ENCODE peak calls at places on chromosomes 4 and X, in ten cellular contexts. O, Z, S, K, Y, W, U, D, P and M are unnamed samples. For H3K27me3 and H3K4me1, the result is how much of the 10 kb centered on the place peaks cover.

GRCh38 chr4:55947912-55948725 is 626 bp upstream of the CEP135 start:
- DNase-seq in U (no peak), S (no peak), D (no peak), P (peak), K (no peak), W (no peak), Z (no peak), O (peak), Y (no peak), M (no peak)

GRCh38 chr4:134027931-134028330 is 173.7 kb downstream of the PABPC4L start:
- DNase-seq in K (no peak), Y (no peak), P (no peak), U (no peak), S (no peak), D (no peak), Z (no peak), O (peak), W (no peak), M (no peak)

GRCh38 chr4:3820806-3821579 is 54.8 kb downstream of the ADRA2C start:
- DNase-seq in O (no peak), U (no peak), K (no peak), P (peak), D (no peak), Z (no peak), Y (no peak), W (no peak), S (no peak), M (no peak)

GRCh38 chr4:7461171-7461570 is 26.4 kb upstream of the PSAPL1 start:
- DNase-seq in Y (no peak), O (no peak), U (no peak), W (no peak), S (no peak), P (no peak), Z (no peak), D (no peak), K (no peak), M (peak)

GRCh38 chrX:130109429-130110378 is 593 bp downstream of the ELF4 start:
- DNase-seq in P (no peak), Y (no peak), S (no peak), W (no peak), Z (no peak), K (no peak), O (peak), U (no peak), D (no peak), M (peak)

GRCh38 chr4:77010841-77011354 is 61.3 kb downstream of the SEPTIN11 start:
- DNase-seq in O (peak), Z (no peak), P (no peak), W (no peak), Y (no peak), D (no peak), K (no peak), U (no peak), S (no peak), M (no peak)

GRCh38 chrX:38006283-38006682 is at the start of gene SYTL5:
- DNase-seq in U (no peak), K (no peak), D (no peak), S (no peak), O (peak), Y (no peak), Z (no peak), P (no peak), W (no peak), M (no peak)

GRCh38 chr4:170374770-170375169 is 285.0 kb upstream of the AADAT start:
- DNase-seq in D (no peak), W (no peak), U (no peak), S (no peak), K (no peak), Y (no peak), Z (no peak), O (peak), P (peak), M (peak)

GRCh38 chr4:602559-602942 is 22.8 kb upstream of the PDE6B start:
- DNase-seq in D (no peak), W (no peak), Z (no peak), O (no peak), S (no peak), K (peak), Y (peak), P (peak), U (peak), M (peak)

GRCh38 chrX:17005712-17006372 is 59.4 kb downstream of the REPS2 start:
- DNase-seq in O (no peak), D (no peak), Z (no peak), W (no peak), K (no peak), S (no peak), U (no peak), P (no peak), Y (no peak), M (no peak)

GRCh38 chr4:24473309-24473721 is 111.0 kb downstream of the DHX15 start:
- DNase-seq in Z (no peak), Y (no peak), W (peak), U (no peak), O (peak), P (peak), K (no peak), S (no peak), D (peak), M (peak)

GRCh38 chrX:119475389-119476101 is 7.3 kb downstream of the SLC25A5 start:
- DNase-seq in P (no peak), Z (no peak), Y (no peak), O (no peak), U (no peak), D (no peak), S (no peak), K (no peak), W (no peak), M (no peak)

GRCh38 chr4:77820836-77821561 is 1.8 kb upstream of the CNOT6L start:
- DNase-seq in O (no peak), P (peak), Z (no peak), K (no peak), D (no peak), W (no peak), Y (no peak), S (no peak), U (no peak), M (no peak)

GRCh38 chr4:113809313-113809712 is 47.8 kb upstream of the CAMK2D start:
- DNase-seq in O (peak), Y (peak), U (no peak), D (peak), P (no peak), Z (no peak), W (no peak), K (peak), S (no peak), M (peak)

GRCh38 chr4:25862411-25863346 is at the start of gene SEL1L3:
- DNase-seq in Z (no peak), U (no peak), W (peak), Y (peak), S (peak), K (no peak), P (peak), D (no peak), O (no peak), M (peak)

GRCh38 chrX:20265221-20265725 is 1.4 kb downstream of the RPS6KA3 start:
- DNase-seq in K (peak), S (peak), Z (peak), O (peak), U (peak), W (peak), P (peak), Y (peak), D (peak), M (peak)

GRCh38 chr4:125911481-125911880 is 596.7 kb downstream of the FAT4 start:
- DNase-seq in Z (no peak), D (no peak), W (no peak), P (no peak), U (no peak), O (no peak), S (no peak), K (no peak), Y (no peak), M (peak)

GRCh38 chr4:81715335-81715734 is 243.6 kb upstream of the RASGEF1B start:
- DNase-seq in Z (no peak), U (no peak), P (no peak), W (no peak), Y (no peak), O (no peak), K (no peak), D (no peak), S (no peak), M (peak)

GRCh38 chr4:145230726-145231125 is 50.3 kb upstream of the OTUD4 start:
- DNase-seq in Y (no peak), U (no peak), O (no peak), K (no peak), P (no peak), S (no peak), Z (no peak), W (no peak), D (no peak), M (no peak)

GRCh38 chrX:13965531-13965930 is 64.2 kb downstream of the GEMIN8 start:
- DNase-seq in W (no peak), U (no peak), Y (no peak), P (no peak), S (no peak), Z (no peak), D (no peak), K (no peak), O (no peak), M (peak)

GRCh38 chr4:86730310-86730709 is 118.9 kb downstream of the SLC10A6 start:
- DNase-seq in W (no peak), U (no peak), P (no peak), S (no peak), D (no peak), Z (no peak), K (no peak), Y (no peak), O (no peak), M (peak)

GRCh38 chrX:43813319-43813718 is 68.9 kb downstream of the MAOB start:
- DNase-seq in K (no peak), W (no peak), U (no peak), Z (no peak), S (no peak), Y (no peak), O (no peak), D (no peak), P (no peak), M (no peak)

GRCh38 chrX:34147345-34147744 is 15.2 kb upstream of the FAM47A start:
- DNase-seq in D (no peak), O (no peak), W (no peak), U (no peak), K (no peak), P (no peak), Z (no peak), Y (no peak), S (no peak), M (no peak)

GRCh38 chr4:115234405-115235093 is 121.1 kb upstream of the NDST4 start:
- DNase-seq in D (no peak), P (no peak), O (peak), S (no peak), K (no peak), Y (no peak), U (no peak), Z (no peak), W (no peak), M (peak)

GRCh38 chr4:157779084-157779483 is 393.7 kb downstream of the GASK1B start:
- DNase-seq in Z (no peak), S (no peak), Y (no peak), K (no peak), W (no peak), U (no peak), D (no peak), P (no peak), O (no peak), M (no peak)

GRCh38 chrX:55149242-55149641 is 60.4 kb downstream of the PAGE2 start:
- DNase-seq in W (no peak), U (no peak), D (no peak), K (no peak), S (no peak), P (no peak), Z (no peak), O (no peak), Y (no peak), M (no peak)

GRCh38 chrX:118495061-118495921 is at the start of gene DOCK11:
- DNase-seq in S (peak), D (peak), P (peak), U (peak), Y (peak), K (peak), W (peak), Z (peak), O (peak), M (peak)

GRCh38 chr4:13888112-13888511 is 260.6 kb upstream of the BOD1L1 start:
- DNase-seq in K (no peak), Z (no peak), D (no peak), U (no peak), Y (no peak), S (no peak), P (no peak), W (no peak), O (peak), M (no peak)

GRCh38 chr4:67996127-67996526 is 32.8 kb upstream of the TMPRSS11A start:
- DNase-seq in P (no peak), K (no peak), Y (no peak), W (no peak), S (no peak), O (no peak), D (no peak), Z (no peak), U (no peak), M (no peak)

GRCh38 chr4:105666693-105667092 is 41.8 kb downstream of the INTS12 start:
- DNase-seq in Y (no peak), K (no peak), U (no peak), P (no peak), W (no peak), Z (no peak), O (peak), S (no peak), D (no peak), M (peak)

GRCh38 chrX:106619797-106620196 is 8.0 kb downstream of the RADX start:
- DNase-seq in S (no peak), K (no peak), Y (no peak), P (no peak), Z (no peak), W (no peak), O (peak), D (no peak), U (no peak), M (peak)

GRCh38 chrX:134990475-134991473 is at the start of gene SMIM10:
- DNase-seq in D (peak), O (peak), S (peak), U (no peak), Z (peak), P (peak), Y (peak), K (peak), W (peak), M (peak)

GRCh38 chr4:66688674-66689073 is 856.6 kb downstream of the CENPC start:
- DNase-seq in O (peak), D (no peak), K (no peak), U (no peak), Y (no peak), S (no peak), W (no peak), Z (no peak), P (no peak), M (peak)

GRCh38 chr4:8830611-8831200 is 40.9 kb downstream of the HMX1 start:
- DNase-seq in P (peak), D (no peak), K (no peak), Z (no peak), W (no peak), U (no peak), O (no peak), Y (peak), S (no peak), M (no peak)

GRCh38 chrX:24371391-24371972 is 11.0 kb downstream of the SUPT20HL1 start:
- DNase-seq in Z (peak), Y (no peak), U (peak), D (peak), S (no peak), K (peak), P (peak), O (peak), W (peak), M (peak)

GRCh38 chr4:56790566-56791175 is 30.8 kb downstream of the SPINK2 start:
- DNase-seq in D (no peak), S (no peak), O (no peak), W (no peak), K (no peak), Y (no peak), U (no peak), Z (no peak), P (no peak), M (no peak)

GRCh38 chr4:47891928-47892327 is 22.5 kb downstream of the NFXL1 start:
- DNase-seq in U (no peak), K (no peak), Z (no peak), O (no peak), D (no peak), W (no peak), Y (no peak), S (no peak), P (no peak), M (no peak)

GRCh38 chrX:119686087-119686639 is 6.8 kb downstream of the SEPTIN6 start:
- DNase-seq in K (no peak), P (no peak), Z (no peak), Y (no peak), D (no peak), W (no peak), S (no peak), U (no peak), O (peak), M (no peak)

DNA sequence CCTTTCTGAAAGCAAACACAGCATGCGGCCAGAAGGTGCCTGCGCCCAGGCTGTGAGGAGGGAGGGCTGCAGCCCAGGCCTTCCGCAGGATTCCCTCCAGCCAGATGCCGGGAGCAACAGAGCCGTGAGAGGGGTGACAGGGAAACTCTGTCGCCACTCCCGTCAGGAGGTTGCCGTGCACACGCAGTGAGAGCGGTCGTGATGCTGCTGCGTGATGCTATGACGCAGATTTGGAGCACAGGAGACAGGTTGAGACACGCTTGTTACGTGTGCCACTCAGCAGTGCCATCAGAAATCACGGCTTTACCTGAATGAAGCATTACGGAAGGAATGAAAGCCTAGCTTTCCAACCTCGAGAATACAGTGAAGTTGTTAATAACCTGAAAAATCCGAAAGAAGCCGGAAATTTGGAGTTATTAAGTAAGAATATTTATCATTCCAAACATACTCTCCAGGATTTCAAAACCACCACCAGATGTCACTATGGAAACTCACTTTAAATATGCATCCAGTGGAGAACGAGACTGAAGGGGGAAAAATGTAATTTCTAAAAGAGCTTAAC is 54.4 kb downstream of the FAT1 start:
- DNase-seq in O (peak), W (no peak), S (no peak), D (no peak), K (no peak), U (no peak), Z (no peak), Y (no peak), P (no peak), M (peak)
- H3K27ac ChIP-seq in O (peak), W (peak), S (no peak), D (no peak), K (no peak), U (no peak), Z (peak), Y (no peak), P (no peak), M (no peak)

DNA sequence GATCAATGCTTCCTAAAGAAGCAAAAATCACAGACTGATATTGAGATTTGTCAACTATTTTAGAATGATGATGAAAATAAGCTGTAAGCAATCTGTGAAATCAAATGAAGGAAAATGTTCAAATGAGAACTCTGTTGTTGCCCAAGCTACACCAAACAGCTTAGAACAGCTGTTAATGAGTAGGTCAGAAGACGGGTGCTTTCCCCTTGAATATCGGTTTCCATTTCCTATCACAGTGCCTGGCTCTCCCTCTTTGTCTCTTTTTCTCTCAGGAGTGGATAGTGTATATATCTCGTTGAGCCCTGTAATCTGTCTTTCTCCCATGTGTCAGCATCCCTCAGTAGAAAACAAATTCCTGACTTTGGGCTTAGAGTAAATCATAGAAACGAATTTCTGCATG is 1592.9 kb upstream of the TENM3 start:
- DNase-seq in Z (no peak), D (no peak), P (no peak), W (no peak), U (no peak), K (no peak), S (no peak), Y (no peak), O (no peak), M (no peak)
- H3K27me3 ChIP-seq in Z (under half), D (under half), P (under half), W (under half), U (under half), K (under half), S (under half), Y (under half), O (under half), M (under half)

GRCh38 chr4:153725811-153726154 is 34.0 kb downstream of the RNF175 start:
- DNase-seq in P (no peak), W (no peak), K (no peak), Z (no peak), S (no peak), U (no peak), D (no peak), Y (no peak), O (no peak), M (no peak)

GRCh38 chr4:153728660-153729059 is 31.2 kb downstream of the RNF175 start:
- DNase-seq in S (no peak), P (no peak), D (no peak), K (no peak), U (no peak), Y (no peak), Z (no peak), O (no peak), W (no peak), M (no peak)

GRCh38 chr4:153729901-153730300 is 29.9 kb downstream of the RNF175 start:
- DNase-seq in K (no peak), P (no peak), Z (no peak), S (no peak), Y (no peak), W (no peak), U (no peak), O (no peak), D (no peak), M (peak)

GRCh38 chr4:153725070-153725810 is 34.6 kb downstream of the RNF175 start:
- DNase-seq in Z (no peak), Y (no peak), P (no peak), U (no peak), S (no peak), O (no peak), W (no peak), K (no peak), D (no peak), M (no peak)

GRCh38 chr4:153728151-153728550 is 31.7 kb downstream of the RNF175 start:
- DNase-seq in W (no peak), U (no peak), O (no peak), P (no peak), D (no peak), K (no peak), Y (no peak), Z (no peak), S (no peak), M (no peak)
- H3K4me1 ChIP-seq in W (under half), U (under half), O (under half), P (under half), D (under half), K (under half), Y (under half), Z (under half), S (under half), M (under half)

DNA sequence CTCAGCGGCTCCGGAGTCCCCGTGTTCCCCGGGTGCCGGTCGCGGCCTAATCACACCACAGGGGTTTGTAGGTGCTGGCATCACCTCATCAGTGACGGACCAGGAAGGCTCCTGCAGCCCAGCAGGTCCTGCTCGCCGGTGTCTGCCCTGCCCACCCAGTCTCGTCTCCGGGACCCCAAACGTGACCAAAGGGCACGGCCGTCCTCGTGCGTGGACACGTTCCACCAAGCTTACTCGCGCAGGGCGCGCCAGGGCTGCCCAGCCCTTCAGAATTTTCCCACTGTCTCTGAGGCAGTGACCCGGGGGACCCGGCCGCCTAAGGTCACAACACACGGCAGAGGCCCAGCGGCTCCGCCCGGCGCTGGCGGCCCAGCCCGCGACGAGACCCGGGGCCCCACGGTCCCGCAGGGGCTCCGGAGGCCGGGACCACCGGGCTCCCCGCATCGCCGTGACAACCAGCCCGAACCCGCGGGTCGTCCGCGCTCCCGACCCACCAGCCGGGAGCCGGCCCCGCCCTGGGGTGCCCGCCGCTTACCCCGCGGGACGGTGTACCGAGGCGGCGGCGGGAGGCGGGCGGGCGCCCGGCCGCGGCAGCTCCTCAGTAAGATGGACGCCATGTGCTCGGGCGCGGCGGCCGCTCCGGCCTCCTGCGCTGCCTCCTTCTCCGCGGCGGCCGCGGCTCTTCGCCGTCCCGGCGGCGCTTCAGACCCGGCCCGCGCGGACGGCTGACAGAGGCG is 454 bp downstream of the LETM1 start:
- DNase-seq in W (peak), K (no peak), Y (peak), P (peak), S (peak), D (no peak), O (no peak), U (no peak), Z (no peak), M (no peak)
- H3K27ac ChIP-seq in W (peak), K (peak), Y (peak), P (peak), S (peak), D (peak), O (no peak), U (peak), Z (peak), M (no peak)

GRCh38 chrX:122203399-122203798 is 980.7 kb upstream of the GRIA3 start:
- DNase-seq in Y (no peak), D (no peak), O (no peak), W (no peak), S (no peak), U (no peak), P (no peak), Z (no peak), K (no peak), M (peak)
- H3K27me3 ChIP-seq in Y (under half), D (under half), O (under half), W (under half), S (under half), U (under half), P (under half), Z (under half), K (under half), M (under half)

GRCh38 chr4:165209796-165210195 is 2.4 kb downstream of the KLHL2 start:
- DNase-seq in Y (no peak), Z (no peak), D (no peak), P (no peak), S (no peak), O (no peak), W (no peak), K (no peak), U (no peak), M (no peak)
- H3K4me1 ChIP-seq in Y (under half), Z (under half), D (under half), P (under half), S (under half), O (under half), W (under half), K (under half), U (under half), M (half or more)